ENCODE peak calls at places on chromosomes 7 and 10, in nine cellular contexts. N, P, G, K, Y, W, I, T and D are unnamed samples.

GRCh38 chr7:48078470-48078869 is 10.6 kb upstream of the UPP1 start:
- DNase-seq in N (no peak), P (no peak), W (no peak), I (no peak), K (no peak), T (no peak), G (no peak), Y (no peak), D (no peak)

GRCh38 chr10:48938281-48938680 is 1.4 kb downstream of the LRRC18 start:
- DNase-seq in Y (no peak), N (no peak), W (no peak), T (no peak), K (no peak), I (no peak), G (no peak), P (no peak), D (no peak)

GRCh38 chr7:114504586-114504985 is 90.0 kb downstream of the FOXP2 start:
- DNase-seq in N (no peak), I (no peak), T (no peak), K (no peak), W (no peak), P (no peak), Y (no peak), G (no peak), D (no peak)

GRCh38 chr7:19290936-19291335 is 145.7 kb upstream of the FERD3L start:
- DNase-seq in K (no peak), I (no peak), P (no peak), G (no peak), W (no peak), Y (no peak), T (no peak), N (no peak), D (no peak)

GRCh38 chr10:79381804-79382221 is 34.5 kb downstream of the PPIF start:
- DNase-seq in P (no peak), G (peak), K (no peak), N (peak), T (peak), Y (no peak), W (peak), I (no peak), D (no peak)

GRCh38 chr10:69089638-69090599 is 2.0 kb downstream of the SRGN start:
- DNase-seq in K (peak), P (no peak), W (no peak), G (no peak), T (peak), Y (no peak), N (no peak), I (no peak), D (no peak)

GRCh38 chr7:116138202-116138801 is 72.0 kb upstream of the TES start:
- DNase-seq in I (peak), K (no peak), W (no peak), P (no peak), Y (peak), T (no peak), G (peak), N (peak), D (no peak)

GRCh38 chr10:123771877-123772644 is 105.9 kb downstream of the GPR26 start:
- DNase-seq in K (no peak), P (no peak), N (peak), I (no peak), W (no peak), Y (no peak), G (no peak), T (no peak), D (no peak)

GRCh38 chr7:37924399-37924798 is 4.0 kb downstream of the EPDR1 start:
- DNase-seq in P (no peak), I (no peak), T (no peak), Y (no peak), N (no peak), K (no peak), G (no peak), W (no peak), D (no peak)

GRCh38 chr10:18583575-18584270 is 67.7 kb downstream of the NSUN6 start:
- DNase-seq in W (no peak), G (no peak), P (no peak), I (no peak), N (no peak), T (no peak), K (no peak), Y (no peak), D (no peak)

GRCh38 chr7:26868841-26869505 is 4.6 kb upstream of the SKAP2 start:
- DNase-seq in G (no peak), W (no peak), I (no peak), N (no peak), P (no peak), Y (no peak), T (no peak), K (no peak), D (no peak)

GRCh38 chr7:260441-261281 is 29.3 kb upstream of the FOXL3 start:
- DNase-seq in W (peak), G (no peak), P (no peak), Y (no peak), T (no peak), K (no peak), I (no peak), N (no peak), D (no peak)

GRCh38 chr10:125102216-125102615 is 58.1 kb downstream of the CTBP2 start:
- DNase-seq in Y (no peak), I (no peak), N (peak), G (no peak), W (peak), T (no peak), P (no peak), K (no peak), D (no peak)

GRCh38 chr10:76632158-76633051 is 1005.2 kb downstream of the KCNMA1 start:
- DNase-seq in K (no peak), W (no peak), Y (no peak), I (peak), N (peak), T (no peak), G (no peak), P (no peak), D (no peak)

GRCh38 chr7:158278745-158279320 is 308.8 kb downstream of the PTPRN2 start:
- DNase-seq in W (no peak), G (no peak), T (no peak), I (no peak), P (peak), N (peak), Y (no peak), K (no peak), D (no peak)

GRCh38 chr10:88531383-88532092 is 51.6 kb downstream of the RNLS start:
- DNase-seq in Y (no peak), N (no peak), G (no peak), I (no peak), P (no peak), W (no peak), T (no peak), K (no peak), D (no peak)

GRCh38 chr10:43230909-43231522 is 35.8 kb downstream of the RASGEF1A start:
- DNase-seq in T (peak), Y (no peak), K (no peak), N (no peak), I (no peak), W (peak), G (no peak), P (peak), D (no peak)

GRCh38 chr10:97174937-97175336 is 10.8 kb downstream of the SLIT1 start:
- DNase-seq in W (no peak), T (no peak), K (no peak), G (no peak), N (no peak), I (no peak), Y (no peak), P (no peak), D (no peak)

GRCh38 chr7:34073676-34074075 is 168.3 kb downstream of the BMPER start:
- DNase-seq in P (no peak), I (no peak), W (no peak), G (no peak), N (no peak), K (no peak), T (no peak), Y (no peak), D (no peak)

GRCh38 chr10:108684431-108684830 is 1238.9 kb downstream of the XPNPEP1 start:
- DNase-seq in W (no peak), K (no peak), T (no peak), P (no peak), N (no peak), Y (no peak), I (no peak), G (no peak), D (no peak)

GRCh38 chr7:38411404-38411803 is 138.0 kb upstream of the TARP start:
- DNase-seq in K (no peak), G (no peak), W (no peak), I (peak), T (no peak), Y (no peak), N (peak), P (no peak), D (no peak)

GRCh38 chr7:26965724-26966123 is 101.3 kb upstream of the SKAP2 start:
- DNase-seq in K (no peak), N (no peak), T (no peak), P (no peak), G (no peak), W (no peak), I (no peak), Y (no peak), D (no peak)

GRCh38 chr10:125521721-125522680 is 161.0 kb downstream of the TEX36 start:
- DNase-seq in T (peak), I (no peak), N (peak), G (no peak), K (no peak), Y (no peak), P (no peak), W (no peak), D (no peak)

GRCh38 chr10:5492322-5492855 is 7.0 kb downstream of the CALML5 start:
- DNase-seq in G (no peak), I (no peak), N (no peak), W (no peak), T (no peak), Y (no peak), P (no peak), K (no peak), D (no peak)

GRCh38 chr10:58157076-58157766 is 110.5 kb downstream of the IPMK start:
- DNase-seq in I (no peak), N (no peak), G (peak), T (no peak), W (no peak), Y (no peak), K (no peak), P (no peak), D (no peak)

GRCh38 chr10:5466451-5466996 is 32.8 kb downstream of the CALML5 start:
- DNase-seq in Y (no peak), P (no peak), W (peak), T (no peak), G (no peak), I (no peak), K (no peak), N (peak), D (peak)

GRCh38 chr7:11437987-11438386 is 394.0 kb downstream of the THSD7A start:
- DNase-seq in G (no peak), K (no peak), I (peak), N (no peak), T (no peak), P (no peak), Y (no peak), W (no peak), D (no peak)

GRCh38 chr7:151251328-151251925 is 2.9 kb upstream of the SMARCD3 start:
- DNase-seq in K (no peak), P (peak), I (peak), W (peak), N (no peak), G (no peak), Y (no peak), T (no peak), D (peak)

GRCh38 chr7:128912281-128912680 is 1.8 kb upstream of the KCP start:
- DNase-seq in T (no peak), I (no peak), G (no peak), Y (no peak), P (no peak), W (no peak), N (no peak), K (no peak), D (no peak)

GRCh38 chr7:154844955-154845354 is 158.0 kb downstream of the PAXIP1 start:
- DNase-seq in P (no peak), K (no peak), G (no peak), W (no peak), Y (no peak), T (no peak), I (no peak), N (no peak), D (no peak)

GRCh38 chr10:2839081-2839725 is 228.1 kb upstream of the PFKP start:
- DNase-seq in P (no peak), T (peak), K (peak), W (peak), G (no peak), N (peak), Y (no peak), I (peak), D (no peak)

GRCh38 chr7:28408105-28408973 is 4.0 kb upstream of the CREB5 start:
- DNase-seq in W (peak), I (peak), Y (no peak), N (peak), T (no peak), G (no peak), K (no peak), P (peak), D (no peak)

GRCh38 chr10:6173203-6173602 is 29.5 kb upstream of the PFKFB3 start:
- DNase-seq in Y (no peak), N (peak), P (no peak), T (peak), I (no peak), K (peak), W (no peak), G (no peak), D (no peak)

GRCh38 chr7:77823787-77824186 is 25.2 kb downstream of the PHTF2 start:
- DNase-seq in N (no peak), Y (no peak), G (no peak), T (no peak), P (no peak), W (no peak), I (no peak), K (no peak), D (no peak)

GRCh38 chr10:119243478-119243877 is 36.1 kb downstream of the GRK5 start:
- DNase-seq in W (no peak), T (no peak), G (no peak), N (no peak), I (no peak), Y (no peak), K (no peak), P (no peak), D (no peak)

GRCh38 chr7:1045038-1045726 is 836 bp downstream of the GPR146 start:
- DNase-seq in T (no peak), N (no peak), I (no peak), G (no peak), K (no peak), W (no peak), P (no peak), Y (no peak), D (no peak)